ENCODE peak calls at places on chromosome 11, in five cellular contexts. S is fibroblast of pulmonary artery, G is GM20000, K is RWPE1, I is lower leg skin. L is an unnamed sample.

GRCh38 chr11:498297-499181 is 8.5 kb downstream of the RNH1 start:
- DNase-seq in S (no peak), G (no peak), K (no peak), I (peak; percentile 82), L (no peak)

GRCh38 chr11:23711981-23712380 is 784.9 kb upstream of the LUZP2 start:
- DNase-seq in S (no peak), G (no peak), K (no peak), I (no peak), L (no peak)

GRCh38 chr11:56521955-56522354 is 21.1 kb downstream of the OR5M11 start:
- DNase-seq in S (no peak), G (no peak), K (no peak), I (no peak), L (no peak)

GRCh38 chr11:130894322-130895025 is 21.8 kb downstream of the SNX19 start:
- DNase-seq in S (peak; percentile 85), G (peak; percentile 50), K (peak; percentile 35), I (peak; percentile 93), L (peak; percentile 87)

GRCh38 chr11:134821422-134821821 is 409.4 kb upstream of the B3GAT1 start:
- DNase-seq in S (no peak), G (no peak), K (no peak), I (no peak), L (no peak)

GRCh38 chr11:126363706-126364245 is 8.3 kb downstream of the ST3GAL4 start:
- DNase-seq in S (no peak), G (no peak), K (no peak), I (no peak), L (no peak)

GRCh38 chr11:78655561-78655960 is 80.9 kb upstream of the NARS2 start:
- DNase-seq in S (no peak), G (no peak), K (no peak), I (peak; percentile 50), L (peak; percentile 46)

GRCh38 chr11:1734571-1735081 is 15.8 kb downstream of the IFITM10 start:
- DNase-seq in S (no peak), G (no peak), K (no peak), I (peak; percentile 75), L (no peak)

GRCh38 chr11:129766858-129767604 is 48.6 kb upstream of the TMEM45B start:
- DNase-seq in S (peak; percentile 48), G (no peak), K (no peak), I (no peak), L (no peak)
- TF ChIP-seq CTCF in S (peak; percentile 71), G (peak; percentile 19), K (peak; percentile 49), I (no peak), L (peak; percentile 67)

DNA sequence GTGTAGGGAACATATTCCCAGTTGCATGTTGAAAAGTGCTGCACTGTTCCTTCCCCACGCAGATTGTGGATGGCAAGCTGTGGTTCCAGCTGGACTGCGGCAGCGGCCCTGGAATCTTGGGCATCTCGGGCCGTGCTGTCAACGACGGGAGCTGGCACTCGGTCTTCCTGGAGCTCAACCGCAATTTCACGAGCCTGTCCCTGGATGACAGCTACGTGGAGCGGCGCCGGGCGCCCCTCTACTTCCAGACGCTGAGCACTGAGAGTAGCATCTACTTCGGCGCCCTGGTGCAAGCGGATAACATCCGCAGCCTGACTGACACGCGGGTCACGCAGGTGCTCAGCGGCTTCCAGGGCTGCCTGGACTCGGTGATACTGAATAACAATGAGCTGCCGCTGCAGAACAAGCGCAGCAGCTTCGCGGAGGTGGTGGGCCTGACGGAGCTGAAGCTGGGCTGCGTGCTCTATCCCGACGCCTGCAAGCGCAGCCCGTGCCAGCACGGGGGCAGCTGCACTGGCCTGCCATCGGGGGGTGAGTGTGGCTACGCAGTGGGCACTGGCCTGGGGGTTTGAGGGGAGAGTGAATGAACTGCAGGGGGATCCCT is 102.7 kb upstream of the MTNR1B start:
- DNase-seq in S (no peak), G (no peak), K (no peak), I (peak; percentile 78), L (no peak)
- TF ChIP-seq CTCF in S (no peak), G (no peak), K (no peak), I (no peak), L (no peak)

GRCh38 chr11:113578715-113579250 is 103.6 kb upstream of the DRD2 start:
- DNase-seq in S (no peak), G (no peak), K (no peak), I (no peak), L (peak; percentile 63)

GRCh38 chr11:113581713-113582112 is 106.5 kb upstream of the DRD2 start:
- DNase-seq in S (no peak), G (no peak), K (no peak), I (no peak), L (no peak)

GRCh38 chr11:113587318-113587739 is 112.1 kb upstream of the DRD2 start:
- DNase-seq in S (no peak), G (peak; percentile 21), K (no peak), I (no peak), L (no peak)

GRCh38 chr11:113579292-113579940 is 104.2 kb upstream of the DRD2 start:
- DNase-seq in S (no peak), G (no peak), K (no peak), I (no peak), L (peak; percentile 56)

GRCh38 chr11:113584371-113584770 is 109.2 kb upstream of the DRD2 start:
- DNase-seq in S (no peak), G (no peak), K (no peak), I (no peak), L (peak; percentile 44)
- TF ChIP-seq CTCF in S (no peak), G (no peak), K (no peak), I (no peak), L (no peak)

GRCh38 chr11:65855927-65856363 is 2.0 kb downstream of the CFL1 start:
- DNase-seq in S (no peak), G (no peak), K (no peak), I (no peak), L (no peak)

GRCh38 chr11:65858354-65859133 is 564 bp upstream of the CFL1 start:
- DNase-seq in S (no peak), G (peak; percentile 94), K (no peak), I (no peak), L (no peak)

GRCh38 chr11:65856689-65857499 is 1.1 kb downstream of the CFL1 start:
- DNase-seq in S (peak; percentile 62), G (peak; percentile 86), K (no peak), I (peak; percentile 97), L (no peak)

GRCh38 chr11:65859134-65859811 is 960 bp upstream of the MUS81 start:
- DNase-seq in S (peak; percentile 99), G (peak; percentile 96), K (peak; percentile 93), I (peak; percentile 100), L (peak; percentile 98)

GRCh38 chr11:65857500-65858353 is at the start of gene CFL1:
- DNase-seq in S (peak; percentile 98), G (peak; percentile 85), K (peak; percentile 90), I (peak; percentile 100), L (peak; percentile 99)
- TF ChIP-seq CTCF in S (no peak), G (no peak), K (no peak), I (no peak), L (no peak)

DNA sequence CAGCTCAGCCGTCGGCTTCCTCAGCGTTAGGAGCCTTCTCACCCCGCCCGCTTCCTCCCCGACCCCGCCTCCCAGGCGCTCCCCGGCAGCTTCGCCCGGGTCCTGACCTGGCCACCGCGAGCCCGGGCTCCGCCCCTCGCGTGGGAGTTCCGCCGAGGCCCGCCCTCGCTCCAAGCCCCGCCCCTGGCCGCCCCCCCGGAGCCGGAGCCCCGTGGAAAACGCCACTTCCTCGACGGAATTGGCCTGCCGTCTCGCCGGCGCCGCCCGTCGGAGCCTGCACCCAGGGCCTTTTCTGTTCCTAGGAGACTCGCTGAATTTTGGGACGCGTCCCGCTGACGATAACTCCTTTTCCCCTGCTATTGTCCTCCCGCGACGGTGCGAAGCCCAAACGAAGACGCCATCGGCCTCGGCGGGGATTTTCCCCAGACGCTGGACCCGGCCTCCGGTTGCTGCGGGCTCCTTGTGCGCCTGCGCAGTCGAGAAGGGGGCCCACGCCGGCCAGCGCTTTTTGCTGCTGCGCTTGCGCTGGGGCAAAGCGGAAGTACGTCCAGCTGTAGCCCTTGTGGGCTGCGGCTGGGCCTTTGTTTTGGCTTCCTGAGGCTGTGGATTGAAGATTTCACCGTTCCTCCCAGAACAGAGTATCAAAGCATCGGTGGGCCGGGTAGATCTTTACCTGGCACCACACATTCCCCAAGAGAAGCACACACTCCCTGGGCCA is 10.0 kb downstream of the RELA start:
- DNase-seq in S (peak; percentile 96), G (peak; percentile 99), K (peak; percentile 94), I (peak; percentile 99), L (peak; percentile 98)
- TF ChIP-seq CTCF in S (no peak), G (no peak), K (no peak), I (no peak), L (no peak)

GRCh38 chr11:34151166-34151565 is 45.7 kb downstream of the NAT10 start:
- DNase-seq in S (no peak), G (no peak), K (no peak), I (no peak), L (no peak)

GRCh38 chr11:34149274-34149673 is 43.8 kb downstream of the NAT10 start:
- DNase-seq in S (no peak), G (no peak), K (no peak), I (no peak), L (no peak)

GRCh38 chr11:34150494-34151151 is 45.2 kb downstream of the NAT10 start:
- DNase-seq in S (no peak), G (no peak), K (no peak), I (no peak), L (no peak)

GRCh38 chr11:34148504-34149165 is 43.2 kb downstream of the NAT10 start:
- DNase-seq in S (no peak), G (no peak), K (no peak), I (no peak), L (no peak)

GRCh38 chr11:34149786-34150185 is 44.4 kb downstream of the NAT10 start:
- DNase-seq in S (peak; percentile 29), G (no peak), K (no peak), I (no peak), L (no peak)
- TF ChIP-seq CTCF in S (peak; percentile 25), G (no peak), K (peak; percentile 29), I (no peak), L (peak; percentile 36)

L was measured in osteocyte.